ENCODE peak calls at places on chromosomes 5 and 9, in six cellular contexts. U is LHCN-M2; K is activated T-cell treated with anti-CD3 and anti-CD28 coated beads, Interleukin-2, amount 50 U/mL, for 72 hours; G is naive thymus-derived CD8-positive, alpha-beta T cell; N is epithelial cell of proximal tubule; R is SK-N-SH. J is an unnamed sample.

GRCh38 chr5:1476181-1476966 is 31.1 kb upstream of the SLC6A3 start:
- DNase-seq in U (no peak), K (no peak), G (peak), N (no peak), R (no peak), J (no peak)

GRCh38 chr5:172450861-172451695 is 3.2 kb downstream of the SH3PXD2B start:
- DNase-seq in U (peak), K (peak), G (no peak), N (no peak), R (peak), J (peak)

GRCh38 chr5:52878671-52879070 is 91.0 kb downstream of the ITGA1 start:
- DNase-seq in U (peak), K (no peak), G (no peak), N (peak), R (no peak), J (no peak)

GRCh38 chr9:73565833-73566465 is 414.3 kb downstream of the ANXA1 start:
- DNase-seq in U (peak), K (no peak), G (no peak), N (no peak), R (no peak), J (no peak)

GRCh38 chr9:135297716-135298075 is 181.9 kb upstream of the PPP1R26 start:
- DNase-seq in U (no peak), K (no peak), G (peak), N (no peak), R (no peak), J (no peak)

GRCh38 chr9:132443951-132444615 is 34.1 kb downstream of the CFAP77 start:
- DNase-seq in U (no peak), K (no peak), G (no peak), N (no peak), R (peak), J (no peak)

GRCh38 chr9:607417-607816 is 234.1 kb upstream of the DMRT1 start:
- DNase-seq in U (no peak), K (no peak), G (no peak), N (no peak), R (no peak), J (no peak)

GRCh38 chr5:92945630-92946097 is 635.4 kb downstream of the NR2F1-AS1 start:
- DNase-seq in U (peak), K (no peak), G (no peak), N (peak), R (no peak), J (no peak)

GRCh38 chr5:59661939-59662615 is 231.4 kb downstream of the PDE4D start:
- DNase-seq in U (no peak), K (no peak), G (no peak), N (no peak), R (peak), J (no peak)

GRCh38 chr5:31113666-31114065 is 79.8 kb upstream of the CDH6 start:
- DNase-seq in U (no peak), K (no peak), G (no peak), N (no peak), R (no peak), J (no peak)